ENCODE peak calls at places on chromosomes 4 and X, in six cellular contexts. One of them, this sample, is unnamed.

GRCh38 chr4:56626963-56627362 is 54.1 kb downstream of the HOPX start:
- DNase-seq in psoas muscle: no peak
- DNase-seq in gastrocnemius medialis: no peak
- DNase-seq in CD8-positive, alpha-beta T cell: no peak
- DNase-seq in CD8-positive, alpha-beta memory T cell: no peak
- DNase-seq in stomach: peak
- DNase-seq in this sample: no peak

GRCh38 chr4:37490391-37491347 is 195.5 kb downstream of the RELL1 start:
- DNase-seq in stomach: no peak
- DNase-seq in psoas muscle: no peak
- DNase-seq in CD8-positive, alpha-beta memory T cell: no peak
- DNase-seq in gastrocnemius medialis: no peak
- DNase-seq in CD8-positive, alpha-beta T cell: no peak
- DNase-seq in this sample: no peak

GRCh38 chr4:186780291-186781031 is 56.8 kb upstream of the FAT1 start:
- DNase-seq in gastrocnemius medialis: no peak
- DNase-seq in psoas muscle: no peak
- DNase-seq in CD8-positive, alpha-beta memory T cell: no peak
- DNase-seq in stomach: no peak
- DNase-seq in CD8-positive, alpha-beta T cell: no peak
- DNase-seq in this sample: no peak

GRCh38 chrX:101287402-101287801 is 3.7 kb downstream of the TAF7L start:
- DNase-seq in gastrocnemius medialis: no peak
- DNase-seq in psoas muscle: no peak
- DNase-seq in CD8-positive, alpha-beta T cell: peak
- DNase-seq in stomach: no peak
- DNase-seq in CD8-positive, alpha-beta memory T cell: no peak
- DNase-seq in this sample: no peak

GRCh38 chr4:155672342-155672741 is 5.7 kb downstream of the GUCY1A1 start:
- DNase-seq in stomach: no peak
- DNase-seq in CD8-positive, alpha-beta T cell: no peak
- DNase-seq in psoas muscle: no peak
- DNase-seq in gastrocnemius medialis: no peak
- DNase-seq in CD8-positive, alpha-beta memory T cell: no peak
- DNase-seq in this sample: no peak

GRCh38 chr4:65538571-65538970 is 131.7 kb downstream of the EPHA5 start:
- DNase-seq in stomach: no peak
- DNase-seq in CD8-positive, alpha-beta memory T cell: no peak
- DNase-seq in psoas muscle: no peak
- DNase-seq in CD8-positive, alpha-beta T cell: no peak
- DNase-seq in gastrocnemius medialis: no peak
- DNase-seq in this sample: no peak

GRCh38 chrX:67692246-67692645 is 148.4 kb downstream of the AR start:
- DNase-seq in psoas muscle: no peak
- DNase-seq in CD8-positive, alpha-beta memory T cell: no peak
- DNase-seq in gastrocnemius medialis: no peak
- DNase-seq in stomach: no peak
- DNase-seq in CD8-positive, alpha-beta T cell: no peak
- DNase-seq in this sample: no peak

GRCh38 chrX:75107863-75108509 is 48.1 kb downstream of the ABCB7 start:
- DNase-seq in CD8-positive, alpha-beta T cell: no peak
- DNase-seq in psoas muscle: no peak
- DNase-seq in gastrocnemius medialis: no peak
- DNase-seq in stomach: no peak
- DNase-seq in CD8-positive, alpha-beta memory T cell: no peak
- DNase-seq in this sample: no peak

GRCh38 chr4:161252520-161253141 is 911.2 kb downstream of the FSTL5 start:
- DNase-seq in gastrocnemius medialis: no peak
- DNase-seq in CD8-positive, alpha-beta T cell: no peak
- DNase-seq in CD8-positive, alpha-beta memory T cell: no peak
- DNase-seq in stomach: no peak
- DNase-seq in psoas muscle: no peak
- DNase-seq in this sample: no peak

GRCh38 chrX:154660506-154660905 is 7.1 kb upstream of the CTAG2 start:
- DNase-seq in stomach: no peak
- DNase-seq in CD8-positive, alpha-beta T cell: no peak
- DNase-seq in psoas muscle: no peak
- DNase-seq in gastrocnemius medialis: no peak
- DNase-seq in CD8-positive, alpha-beta memory T cell: no peak
- DNase-seq in this sample: no peak

GRCh38 chr4:158781963-158782362 is 13.1 kb downstream of the FNIP2 start:
- DNase-seq in CD8-positive, alpha-beta T cell: no peak
- DNase-seq in gastrocnemius medialis: no peak
- DNase-seq in CD8-positive, alpha-beta memory T cell: no peak
- DNase-seq in psoas muscle: no peak
- DNase-seq in stomach: no peak
- DNase-seq in this sample: no peak

GRCh38 chrX:13167444-13168207 is 123.2 kb upstream of the FAM9C start:
- DNase-seq in stomach: no peak
- DNase-seq in psoas muscle: no peak
- DNase-seq in CD8-positive, alpha-beta memory T cell: no peak
- DNase-seq in gastrocnemius medialis: peak
- DNase-seq in CD8-positive, alpha-beta T cell: no peak
- DNase-seq in this sample: no peak

GRCh38 chr4:80840396-80840795 is 190.1 kb upstream of the BMP3 start:
- DNase-seq in CD8-positive, alpha-beta memory T cell: no peak
- DNase-seq in psoas muscle: no peak
- DNase-seq in CD8-positive, alpha-beta T cell: no peak
- DNase-seq in stomach: no peak
- DNase-seq in gastrocnemius medialis: no peak
- DNase-seq in this sample: no peak

GRCh38 chrX:44456685-44457084 is 86.0 kb downstream of the FUNDC1 start:
- DNase-seq in CD8-positive, alpha-beta T cell: no peak
- DNase-seq in CD8-positive, alpha-beta memory T cell: no peak
- DNase-seq in stomach: no peak
- DNase-seq in gastrocnemius medialis: no peak
- DNase-seq in psoas muscle: no peak
- DNase-seq in this sample: no peak

GRCh38 chrX:99394450-99394849 is 1015.6 kb downstream of the PCDH19 start:
- DNase-seq in gastrocnemius medialis: no peak
- DNase-seq in stomach: no peak
- DNase-seq in CD8-positive, alpha-beta T cell: no peak
- DNase-seq in psoas muscle: no peak
- DNase-seq in CD8-positive, alpha-beta memory T cell: no peak
- DNase-seq in this sample: no peak

GRCh38 chrX:149510386-149510785 is 5.3 kb upstream of the IDS start:
- DNase-seq in CD8-positive, alpha-beta memory T cell: no peak
- DNase-seq in gastrocnemius medialis: no peak
- DNase-seq in psoas muscle: no peak
- DNase-seq in stomach: no peak
- DNase-seq in CD8-positive, alpha-beta T cell: no peak
- DNase-seq in this sample: no peak

GRCh38 chr4:125266901-125267601 is 47.7 kb upstream of the FAT4 start:
- DNase-seq in psoas muscle: no peak
- DNase-seq in gastrocnemius medialis: no peak
- DNase-seq in CD8-positive, alpha-beta T cell: no peak
- DNase-seq in stomach: no peak
- DNase-seq in CD8-positive, alpha-beta memory T cell: no peak
- DNase-seq in this sample: no peak

GRCh38 chr4:182975806-182976205 is 58.6 kb upstream of the DCTD start:
- DNase-seq in CD8-positive, alpha-beta memory T cell: no peak
- DNase-seq in psoas muscle: no peak
- DNase-seq in CD8-positive, alpha-beta T cell: no peak
- DNase-seq in gastrocnemius medialis: no peak
- DNase-seq in stomach: no peak
- DNase-seq in this sample: no peak

GRCh38 chr4:147678796-147679549 is 5.0 kb downstream of the PRMT9 start:
- DNase-seq in stomach: no peak
- DNase-seq in CD8-positive, alpha-beta T cell: no peak
- DNase-seq in psoas muscle: no peak
- DNase-seq in CD8-positive, alpha-beta memory T cell: no peak
- DNase-seq in gastrocnemius medialis: no peak
- DNase-seq in this sample: no peak

GRCh38 chr4:70511365-70511764 is 7.0 kb upstream of the AMTN start:
- DNase-seq in psoas muscle: no peak
- DNase-seq in gastrocnemius medialis: no peak
- DNase-seq in CD8-positive, alpha-beta T cell: no peak
- DNase-seq in CD8-positive, alpha-beta memory T cell: no peak
- DNase-seq in stomach: no peak
- DNase-seq in this sample: no peak

GRCh38 chr4:4574792-4575191 is 32.9 kb upstream of the STX18 start:
- DNase-seq in psoas muscle: peak
- DNase-seq in stomach: no peak
- DNase-seq in CD8-positive, alpha-beta memory T cell: no peak
- DNase-seq in gastrocnemius medialis: no peak
- DNase-seq in CD8-positive, alpha-beta T cell: peak
- DNase-seq in this sample: no peak

GRCh38 chr4:127881565-127881869 is 824 bp downstream of the PLK4 start:
- DNase-seq in psoas muscle: no peak
- DNase-seq in CD8-positive, alpha-beta T cell: no peak
- DNase-seq in CD8-positive, alpha-beta memory T cell: no peak
- DNase-seq in gastrocnemius medialis: no peak
- DNase-seq in stomach: no peak
- DNase-seq in this sample: no peak

GRCh38 chrX:16869393-16870094 is 618 bp downstream of the RBBP7 start:
- DNase-seq in gastrocnemius medialis: peak
- DNase-seq in psoas muscle: peak
- DNase-seq in CD8-positive, alpha-beta memory T cell: peak
- DNase-seq in stomach: peak
- DNase-seq in CD8-positive, alpha-beta T cell: peak
- DNase-seq in this sample: peak

GRCh38 chr4:115575851-115576250 is 462.4 kb upstream of the NDST4 start:
- DNase-seq in CD8-positive, alpha-beta T cell: no peak
- DNase-seq in psoas muscle: no peak
- DNase-seq in stomach: no peak
- DNase-seq in CD8-positive, alpha-beta memory T cell: no peak
- DNase-seq in gastrocnemius medialis: no peak
- DNase-seq in this sample: no peak

GRCh38 chr4:76554630-76555029 is 119.6 kb downstream of the SHROOM3 start:
- DNase-seq in psoas muscle: no peak
- DNase-seq in CD8-positive, alpha-beta T cell: no peak
- DNase-seq in gastrocnemius medialis: no peak
- DNase-seq in CD8-positive, alpha-beta memory T cell: no peak
- DNase-seq in stomach: no peak
- DNase-seq in this sample: no peak

GRCh38 chr4:122827899-122828601 is 1.4 kb downstream of the FGF2 start:
- DNase-seq in gastrocnemius medialis: no peak
- DNase-seq in psoas muscle: no peak
- DNase-seq in CD8-positive, alpha-beta memory T cell: no peak
- DNase-seq in CD8-positive, alpha-beta T cell: peak
- DNase-seq in stomach: no peak
- DNase-seq in this sample: no peak

GRCh38 chrX:64187762-64188150 is 17.8 kb downstream of the AMER1 start:
- DNase-seq in CD8-positive, alpha-beta T cell: no peak
- DNase-seq in gastrocnemius medialis: no peak
- DNase-seq in CD8-positive, alpha-beta memory T cell: no peak
- DNase-seq in stomach: no peak
- DNase-seq in psoas muscle: no peak
- DNase-seq in this sample: no peak

GRCh38 chrX:110143454-110144210 is 140.7 kb downstream of the TMEM164 start:
- DNase-seq in CD8-positive, alpha-beta memory T cell: no peak
- DNase-seq in CD8-positive, alpha-beta T cell: no peak
- DNase-seq in stomach: no peak
- DNase-seq in gastrocnemius medialis: peak
- DNase-seq in psoas muscle: peak
- DNase-seq in this sample: peak

GRCh38 chr4:9988349-9988748 is 32.9 kb downstream of the SLC2A9 start:
- DNase-seq in CD8-positive, alpha-beta T cell: no peak
- DNase-seq in CD8-positive, alpha-beta memory T cell: no peak
- DNase-seq in gastrocnemius medialis: no peak
- DNase-seq in psoas muscle: no peak
- DNase-seq in stomach: no peak
- DNase-seq in this sample: no peak

GRCh38 chr4:97370581-97370980 is 772.7 kb downstream of the STPG2 start:
- DNase-seq in CD8-positive, alpha-beta memory T cell: no peak
- DNase-seq in gastrocnemius medialis: no peak
- DNase-seq in CD8-positive, alpha-beta T cell: no peak
- DNase-seq in psoas muscle: no peak
- DNase-seq in stomach: no peak
- DNase-seq in this sample: no peak

GRCh38 chr4:150938873-150939499 is 76.1 kb downstream of the LRBA start:
- DNase-seq in CD8-positive, alpha-beta T cell: no peak
- DNase-seq in gastrocnemius medialis: no peak
- DNase-seq in psoas muscle: no peak
- DNase-seq in stomach: no peak
- DNase-seq in CD8-positive, alpha-beta memory T cell: no peak
- DNase-seq in this sample: no peak

GRCh38 chr4:119728692-119729593 is 100.3 kb upstream of the PDE5A start:
- DNase-seq in CD8-positive, alpha-beta T cell: no peak
- DNase-seq in psoas muscle: no peak
- DNase-seq in stomach: no peak
- DNase-seq in gastrocnemius medialis: no peak
- DNase-seq in CD8-positive, alpha-beta memory T cell: no peak
- DNase-seq in this sample: no peak

GRCh38 chrX:40076750-40077149 is 21.0 kb downstream of the BCOR start:
- DNase-seq in CD8-positive, alpha-beta memory T cell: no peak
- DNase-seq in gastrocnemius medialis: no peak
- DNase-seq in psoas muscle: no peak
- DNase-seq in stomach: no peak
- DNase-seq in CD8-positive, alpha-beta T cell: no peak
- DNase-seq in this sample: no peak

GRCh38 chr4:53680588-53680987 is 89.3 kb upstream of the LNX1 start:
- DNase-seq in stomach: no peak
- DNase-seq in psoas muscle: no peak
- DNase-seq in CD8-positive, alpha-beta memory T cell: no peak
- DNase-seq in gastrocnemius medialis: no peak
- DNase-seq in CD8-positive, alpha-beta T cell: no peak
- DNase-seq in this sample: no peak
- H3K27ac ChIP-seq in stomach: no peak
- H3K27ac ChIP-seq in psoas muscle: no peak
- H3K27ac ChIP-seq in CD8-positive, alpha-beta memory T cell: no peak
- H3K27ac ChIP-seq in gastrocnemius medialis: no peak
- H3K27ac ChIP-seq in CD8-positive, alpha-beta T cell: no peak
- H3K27ac ChIP-seq in this sample: no peak

DNA sequence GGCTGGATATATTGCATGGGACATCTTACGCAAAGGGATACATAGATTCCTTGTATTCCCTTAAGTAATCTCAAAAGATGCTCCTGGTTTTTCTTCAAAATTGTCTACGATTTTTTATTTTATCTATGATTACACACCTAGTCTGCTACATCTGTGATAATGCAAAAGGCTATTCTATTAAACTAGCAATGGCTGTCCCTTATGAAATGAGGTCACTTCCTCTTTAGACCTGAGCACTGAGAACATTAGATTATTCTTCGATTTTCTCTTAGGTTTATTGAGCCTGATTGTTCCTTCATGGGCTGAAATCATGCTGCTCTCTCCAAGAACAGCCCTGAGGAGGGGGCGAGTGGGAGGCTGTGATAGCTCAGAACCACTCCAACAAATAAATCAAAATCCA is 126.8 kb upstream of the ENPP6 start:
- DNase-seq in gastrocnemius medialis: no peak
- DNase-seq in psoas muscle: no peak
- DNase-seq in CD8-positive, alpha-beta T cell: no peak
- DNase-seq in CD8-positive, alpha-beta memory T cell: no peak
- DNase-seq in stomach: no peak
- DNase-seq in this sample: no peak
- H3K27ac ChIP-seq in gastrocnemius medialis: peak
- H3K27ac ChIP-seq in psoas muscle: peak
- H3K27ac ChIP-seq in CD8-positive, alpha-beta T cell: no peak
- H3K27ac ChIP-seq in CD8-positive, alpha-beta memory T cell: no peak
- H3K27ac ChIP-seq in stomach: no peak
- H3K27ac ChIP-seq in this sample: peak

GRCh38 chrX:107117993-107118321 is 665 bp downstream of the RBM41 start:
- DNase-seq in CD8-positive, alpha-beta memory T cell: no peak
- DNase-seq in psoas muscle: no peak
- DNase-seq in gastrocnemius medialis: no peak
- DNase-seq in CD8-positive, alpha-beta T cell: no peak
- DNase-seq in stomach: no peak
- DNase-seq in this sample: no peak
- H3K27ac ChIP-seq in CD8-positive, alpha-beta memory T cell: peak
- H3K27ac ChIP-seq in psoas muscle: peak
- H3K27ac ChIP-seq in gastrocnemius medialis: peak
- H3K27ac ChIP-seq in CD8-positive, alpha-beta T cell: peak
- H3K27ac ChIP-seq in stomach: peak
- H3K27ac ChIP-seq in this sample: peak

GRCh38 chrX:9362529-9362928 is 102.3 kb upstream of the TBL1X start:
- DNase-seq in gastrocnemius medialis: no peak
- DNase-seq in stomach: no peak
- DNase-seq in CD8-positive, alpha-beta T cell: no peak
- DNase-seq in psoas muscle: no peak
- DNase-seq in CD8-positive, alpha-beta memory T cell: no peak
- DNase-seq in this sample: no peak
- H3K27ac ChIP-seq in gastrocnemius medialis: no peak
- H3K27ac ChIP-seq in stomach: no peak
- H3K27ac ChIP-seq in CD8-positive, alpha-beta T cell: no peak
- H3K27ac ChIP-seq in psoas muscle: no peak
- H3K27ac ChIP-seq in CD8-positive, alpha-beta memory T cell: no peak
- H3K27ac ChIP-seq in this sample: no peak

This sample was measured in substantia nigra.